ENCODE peak calls at places on chromosomes 11 and 22, in five cellular contexts. I is cardiac fibroblast, X is right lobe of liver, C is GM23338, E is heart right ventricle. U is an unnamed sample.

GRCh38 chr11:14443642-14444041 is 56.0 kb downstream of the COPB1 start:
- DNase-seq in I (peak; percentile 47), X (peak; percentile 78), C (no peak), E (no peak), U (no peak)

GRCh38 chr11:134524201-134524600 is 112.2 kb upstream of the B3GAT1 start:
- DNase-seq in I (no peak), X (no peak), C (no peak), E (no peak), U (no peak)

GRCh38 chr11:94728541-94728940 is 39.6 kb upstream of the AMOTL1 start:
- DNase-seq in I (peak; percentile 56), X (no peak), C (no peak), E (no peak), U (no peak)

GRCh38 chr22:17867160-17867785 is 93.0 kb upstream of the BID start:
- DNase-seq in I (no peak), X (no peak), C (no peak), E (peak; percentile 73), U (no peak)

GRCh38 chr11:13335319-13335718 is 57.7 kb downstream of the BMAL1 start:
- DNase-seq in I (peak; percentile 80), X (peak; percentile 49), C (peak; percentile 85), E (peak; percentile 54), U (no peak)

GRCh38 chr11:64924910-64925284 is 408 bp downstream of the PPP2R5B start:
- DNase-seq in I (peak; percentile 13), X (no peak), C (peak; percentile 68), E (peak; percentile 40), U (no peak)

GRCh38 chr11:44774131-44774530 is 47.4 kb downstream of the TSPAN18 start:
- DNase-seq in I (peak; percentile 9), X (no peak), C (peak; percentile 47), E (peak; percentile 80), U (no peak)

GRCh38 chr22:50482107-50483074 is 1.0 kb downstream of the ADM2 start:
- DNase-seq in I (no peak), X (no peak), C (peak; percentile 61), E (no peak), U (no peak)

GRCh38 chr11:100619484-100619883 is 67.6 kb upstream of the ARHGAP42 start:
- DNase-seq in I (peak; percentile 67), X (no peak), C (peak; percentile 23), E (no peak), U (no peak)

GRCh38 chr11:12163181-12163841 is 52.9 kb downstream of the MICAL2 start:
- DNase-seq in I (peak; percentile 55), X (no peak), C (no peak), E (peak; percentile 77), U (peak; percentile 85)

GRCh38 chr22:22479116-22479515 is 29.4 kb downstream of the ZNF280B start:
- DNase-seq in I (no peak), X (no peak), C (no peak), E (no peak), U (no peak)

GRCh38 chr11:65107078-65107477 is 4.6 kb upstream of the TM7SF2 start:
- DNase-seq in I (no peak), X (no peak), C (no peak), E (no peak), U (no peak)

GRCh38 chr11:119990306-119991021 is 147.4 kb downstream of the TRIM29 start:
- DNase-seq in I (peak; percentile 4), X (no peak), C (no peak), E (peak; percentile 50), U (no peak)

GRCh38 chr22:22810471-22810870 is 77.1 kb upstream of the IGLL5 start:
- DNase-seq in I (no peak), X (no peak), C (no peak), E (no peak), U (no peak)

GRCh38 chr11:18934195-18934808 is 4.9 kb downstream of the MRGPRX1 start:
- DNase-seq in I (no peak), X (no peak), C (no peak), E (no peak), U (no peak)

GRCh38 chr11:13008625-13009475 is at the start of gene RASSF10:
- DNase-seq in I (peak; percentile 5), X (peak; percentile 23), C (peak; percentile 94), E (peak; percentile 81), U (no peak)

GRCh38 chr22:24450600-24450999 is 23.2 kb downstream of the ADORA2A start:
- DNase-seq in I (no peak), X (no peak), C (no peak), E (no peak), U (peak; percentile 29)

GRCh38 chr11:74388678-74389327 is 9.4 kb downstream of the PGM2L1 start:
- DNase-seq in I (peak; percentile 71), X (no peak), C (peak; percentile 87), E (peak; percentile 72), U (no peak)

GRCh38 chr11:110297082-110297725 is 790 bp upstream of the RDX start:
- DNase-seq in I (peak; percentile 37), X (no peak), C (no peak), E (no peak), U (no peak)

GRCh38 chr22:25700996-25701815 is 40.8 kb upstream of the MYO18B start:
- DNase-seq in I (no peak), X (no peak), C (no peak), E (peak; percentile 76), U (no peak)

GRCh38 chr11:12696911-12697581 is 22.8 kb downstream of the TEAD1 start:
- DNase-seq in I (no peak), X (no peak), C (no peak), E (no peak), U (no peak)

GRCh38 chr22:27994481-27995331 is 75.7 kb upstream of the PITPNB start:
- DNase-seq in I (no peak), X (no peak), C (no peak), E (no peak), U (no peak)

GRCh38 chr11:122741613-122742012 is 86.1 kb downstream of the UBASH3B start:
- DNase-seq in I (peak; percentile 69), X (peak; percentile 37), C (no peak), E (peak; percentile 48), U (no peak)

GRCh38 chr11:131674051-131674755 is 303.8 kb downstream of the NTM start:
- DNase-seq in I (peak; percentile 83), X (peak; percentile 61), C (peak; percentile 80), E (peak; percentile 46), U (no peak)

GRCh38 chr22:31046591-31047226 is 34.4 kb upstream of the SMTN start:
- DNase-seq in I (peak; percentile 70), X (peak; percentile 78), C (peak; percentile 14), E (peak; percentile 93), U (no peak)

GRCh38 chr11:111879637-111879960 is 258 bp downstream of the CFAP68 start:
- DNase-seq in I (no peak), X (no peak), C (no peak), E (no peak), U (no peak)

GRCh38 chr11:46105134-46105628 is 16.1 kb downstream of the PHF21A start:
- DNase-seq in I (peak; percentile 3), X (no peak), C (no peak), E (no peak), U (no peak)
- TF ChIP-seq CTCF in I (no peak), X (no peak), C (no peak), E (no peak), U (no peak)

DNA sequence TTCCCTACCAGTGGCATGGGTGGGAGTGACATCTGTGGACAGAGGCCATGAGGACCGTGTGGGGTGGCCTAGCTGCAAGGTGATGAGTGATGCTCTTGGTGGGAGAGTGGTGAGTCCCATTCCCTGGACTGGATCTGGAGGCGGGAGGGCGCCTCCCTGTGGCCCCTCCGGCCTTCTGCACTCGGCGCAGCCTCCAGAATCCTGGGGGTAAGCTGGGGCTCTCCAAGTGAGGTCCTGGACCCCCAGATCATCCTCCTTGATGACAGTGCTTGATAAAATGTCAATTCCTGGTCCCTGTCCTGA is 32.3 kb upstream of the PRR5 start:
- DNase-seq in I (no peak), X (no peak), C (peak; percentile 66), E (no peak), U (no peak)
- TF ChIP-seq CTCF in I (peak; percentile 12), X (peak; percentile 16), C (peak; percentile 72), E (no peak), U (peak; percentile 61)

GRCh38 chr22:38843201-38843715 is 570 bp downstream of the NPTXR start:
- DNase-seq in I (peak; percentile 55), X (no peak), C (peak; percentile 73), E (no peak), U (peak; percentile 39)
- TF ChIP-seq CTCF in I (no peak), X (peak; percentile 21), C (no peak), E (peak; percentile 53), U (peak; percentile 34)

DNA sequence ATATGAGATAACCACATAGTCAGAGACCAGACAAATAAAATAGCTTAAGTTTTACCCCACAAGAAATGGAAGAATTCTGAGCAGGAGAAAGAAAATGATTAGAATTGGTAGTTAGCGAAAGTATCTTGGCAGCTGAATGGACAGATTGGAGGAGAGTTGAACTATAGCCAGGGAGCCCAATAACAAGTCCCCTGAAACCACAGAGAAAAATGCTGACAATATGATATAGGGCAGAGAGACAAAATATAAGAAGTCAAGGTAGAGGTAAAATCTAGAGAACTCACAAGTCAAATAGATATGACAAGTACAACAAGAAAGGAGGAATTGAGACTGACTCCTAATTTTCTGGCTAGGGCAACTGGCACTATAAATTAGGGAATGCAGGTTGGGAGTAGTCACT is 125.6 kb downstream of the MRTFA start:
- DNase-seq in I (no peak), X (no peak), C (no peak), E (no peak), U (no peak)
- TF ChIP-seq CTCF in I (no peak), X (no peak), C (no peak), E (no peak), U (no peak)

GRCh38 chr11:102268985-102269470 is 48.3 kb upstream of the BIRC3 start:
- DNase-seq in I (no peak), X (no peak), C (peak; percentile 10), E (no peak), U (no peak)
- TF ChIP-seq CTCF in I (no peak), X (no peak), C (peak; percentile 38), E (no peak), U (no peak)

DNA sequence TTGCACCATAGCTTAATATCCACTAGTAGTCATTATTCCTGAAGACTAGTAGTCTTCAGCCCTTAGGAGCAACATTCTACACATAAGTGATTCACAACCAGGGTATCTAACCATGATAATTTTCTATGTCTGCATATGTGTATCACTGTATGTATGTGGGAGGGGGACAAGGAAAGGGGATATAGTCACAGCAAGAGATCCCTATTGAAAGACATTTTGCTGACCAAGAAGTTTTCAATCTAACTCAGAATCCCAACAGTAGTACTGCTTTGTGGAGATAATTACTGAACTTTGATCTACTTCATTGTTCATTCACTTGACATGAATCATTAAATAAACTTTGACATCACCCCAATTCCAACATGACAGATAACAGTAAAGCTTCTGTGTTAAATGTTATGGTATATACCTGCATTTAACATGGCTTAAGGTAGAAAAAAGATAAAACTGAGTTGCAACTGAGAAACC is 10.3 kb downstream of the PIK3C2A start:
- DNase-seq in I (peak; percentile 49), X (no peak), C (no peak), E (no peak), U (no peak)
- TF ChIP-seq CTCF in I (no peak), X (no peak), C (no peak), E (no peak), U (no peak)

U was measured in retinal pigment epithelial cell.